ENCODE peak calls at places on chromosomes 4 and X, in nine cellular contexts. One of them, this sample, is unnamed.

GRCh38 chrX:49053223-49054072 is 5.4 kb upstream of the CCDC120 start:
- DNase-seq in WERI-Rb-1: peak; percentile 85
- DNase-seq in cardiac muscle cell: peak; percentile 64
- DNase-seq in astrocyte of the spinal cord: peak; percentile 48
- DNase-seq in tibial nerve: no peak
- DNase-seq in fibroblast of mammary gland: peak; percentile 28
- DNase-seq in fibroblast of pulmonary artery: peak; percentile 57
- DNase-seq in right atrium auricular region: no peak
- DNase-seq in thoracic aorta: no peak
- DNase-seq in this sample: peak; percentile 78

GRCh38 chr4:931194-931959 is 739 bp downstream of the GAK start:
- DNase-seq in cardiac muscle cell: peak; percentile 20
- DNase-seq in astrocyte of the spinal cord: no peak
- DNase-seq in fibroblast of mammary gland: peak; percentile 74
- DNase-seq in fibroblast of pulmonary artery: peak; percentile 28
- DNase-seq in tibial nerve: no peak
- DNase-seq in thoracic aorta: no peak
- DNase-seq in WERI-Rb-1: no peak
- DNase-seq in right atrium auricular region: no peak
- DNase-seq in this sample: no peak

GRCh38 chr4:52358855-52359254 is 300.2 kb downstream of the USP46 start:
- DNase-seq in cardiac muscle cell: peak; percentile 2
- DNase-seq in tibial nerve: no peak
- DNase-seq in fibroblast of mammary gland: no peak
- DNase-seq in WERI-Rb-1: no peak
- DNase-seq in right atrium auricular region: no peak
- DNase-seq in thoracic aorta: no peak
- DNase-seq in astrocyte of the spinal cord: peak; percentile 38
- DNase-seq in fibroblast of pulmonary artery: no peak
- DNase-seq in this sample: no peak

GRCh38 chr4:69881173-69881773 is 21.3 kb upstream of the SULT1E1 start:
- DNase-seq in WERI-Rb-1: peak; percentile 30
- DNase-seq in fibroblast of mammary gland: peak; percentile 74
- DNase-seq in thoracic aorta: no peak
- DNase-seq in astrocyte of the spinal cord: peak; percentile 51
- DNase-seq in tibial nerve: no peak
- DNase-seq in cardiac muscle cell: peak; percentile 77
- DNase-seq in fibroblast of pulmonary artery: peak; percentile 82
- DNase-seq in right atrium auricular region: no peak
- DNase-seq in this sample: no peak

GRCh38 chr4:581181-581580 is 5.1 kb upstream of the TMEM271 start:
- DNase-seq in fibroblast of pulmonary artery: no peak
- DNase-seq in tibial nerve: no peak
- DNase-seq in fibroblast of mammary gland: no peak
- DNase-seq in right atrium auricular region: no peak
- DNase-seq in cardiac muscle cell: no peak
- DNase-seq in WERI-Rb-1: no peak
- DNase-seq in astrocyte of the spinal cord: no peak
- DNase-seq in thoracic aorta: no peak
- DNase-seq in this sample: no peak

GRCh38 chr4:98501383-98501782 is 157.0 kb downstream of the TSPAN5 start:
- DNase-seq in WERI-Rb-1: no peak
- DNase-seq in fibroblast of mammary gland: peak; percentile 64
- DNase-seq in thoracic aorta: no peak
- DNase-seq in fibroblast of pulmonary artery: no peak
- DNase-seq in astrocyte of the spinal cord: no peak
- DNase-seq in right atrium auricular region: no peak
- DNase-seq in cardiac muscle cell: no peak
- DNase-seq in tibial nerve: no peak
- DNase-seq in this sample: no peak

GRCh38 chrX:55759478-55759877 is 41.9 kb downstream of the RRAGB start:
- DNase-seq in tibial nerve: no peak
- DNase-seq in WERI-Rb-1: no peak
- DNase-seq in fibroblast of pulmonary artery: no peak
- DNase-seq in fibroblast of mammary gland: no peak
- DNase-seq in astrocyte of the spinal cord: no peak
- DNase-seq in right atrium auricular region: no peak
- DNase-seq in thoracic aorta: no peak
- DNase-seq in cardiac muscle cell: no peak
- DNase-seq in this sample: no peak

GRCh38 chrX:19860571-19860970 is 26.8 kb downstream of the SH3KBP1 start:
- DNase-seq in tibial nerve: no peak
- DNase-seq in fibroblast of mammary gland: no peak
- DNase-seq in thoracic aorta: no peak
- DNase-seq in fibroblast of pulmonary artery: no peak
- DNase-seq in WERI-Rb-1: no peak
- DNase-seq in astrocyte of the spinal cord: no peak
- DNase-seq in cardiac muscle cell: no peak
- DNase-seq in right atrium auricular region: no peak
- DNase-seq in this sample: no peak

GRCh38 chr4:181858746-181859145 is 384.5 kb upstream of the TENM3 start:
- DNase-seq in thoracic aorta: no peak
- DNase-seq in tibial nerve: no peak
- DNase-seq in right atrium auricular region: no peak
- DNase-seq in cardiac muscle cell: no peak
- DNase-seq in WERI-Rb-1: no peak
- DNase-seq in fibroblast of mammary gland: no peak
- DNase-seq in fibroblast of pulmonary artery: no peak
- DNase-seq in astrocyte of the spinal cord: no peak
- DNase-seq in this sample: no peak

GRCh38 chr4:183522821-183523220 is 18.0 kb downstream of the ING2 start:
- DNase-seq in cardiac muscle cell: no peak
- DNase-seq in fibroblast of pulmonary artery: no peak
- DNase-seq in astrocyte of the spinal cord: no peak
- DNase-seq in thoracic aorta: no peak
- DNase-seq in tibial nerve: no peak
- DNase-seq in WERI-Rb-1: peak; percentile 74
- DNase-seq in fibroblast of mammary gland: no peak
- DNase-seq in right atrium auricular region: no peak
- DNase-seq in this sample: no peak

GRCh38 chrX:48833531-48834138 is 1.8 kb downstream of the PCSK1N start:
- DNase-seq in cardiac muscle cell: no peak
- DNase-seq in WERI-Rb-1: no peak
- DNase-seq in thoracic aorta: no peak
- DNase-seq in tibial nerve: no peak
- DNase-seq in fibroblast of pulmonary artery: no peak
- DNase-seq in fibroblast of mammary gland: no peak
- DNase-seq in astrocyte of the spinal cord: no peak
- DNase-seq in right atrium auricular region: no peak
- DNase-seq in this sample: no peak

GRCh38 chrX:65745992-65746391 is 78.5 kb downstream of the MSN start:
- DNase-seq in fibroblast of mammary gland: no peak
- DNase-seq in thoracic aorta: no peak
- DNase-seq in WERI-Rb-1: no peak
- DNase-seq in tibial nerve: no peak
- DNase-seq in right atrium auricular region: no peak
- DNase-seq in cardiac muscle cell: peak; percentile 22
- DNase-seq in astrocyte of the spinal cord: no peak
- DNase-seq in fibroblast of pulmonary artery: peak; percentile 19
- DNase-seq in this sample: no peak

GRCh38 chrX:116246261-116246660 is 75.7 kb downstream of the AGTR2 start:
- DNase-seq in tibial nerve: no peak
- DNase-seq in cardiac muscle cell: peak; percentile 16
- DNase-seq in fibroblast of mammary gland: peak; percentile 26
- DNase-seq in right atrium auricular region: no peak
- DNase-seq in astrocyte of the spinal cord: peak; percentile 17
- DNase-seq in WERI-Rb-1: no peak
- DNase-seq in fibroblast of pulmonary artery: peak; percentile 35
- DNase-seq in thoracic aorta: no peak
- DNase-seq in this sample: no peak

GRCh38 chr4:146134761-146135160 is 40.8 kb upstream of the LSM6 start:
- DNase-seq in thoracic aorta: no peak
- DNase-seq in tibial nerve: no peak
- DNase-seq in astrocyte of the spinal cord: peak; percentile 56
- DNase-seq in cardiac muscle cell: peak; percentile 5
- DNase-seq in WERI-Rb-1: no peak
- DNase-seq in right atrium auricular region: peak; percentile 72
- DNase-seq in fibroblast of pulmonary artery: peak; percentile 3
- DNase-seq in fibroblast of mammary gland: peak; percentile 23
- DNase-seq in this sample: no peak

GRCh38 chr4:27081675-27082579 is 221.3 kb downstream of the STIM2 start:
- DNase-seq in right atrium auricular region: no peak
- DNase-seq in WERI-Rb-1: no peak
- DNase-seq in fibroblast of pulmonary artery: no peak
- DNase-seq in thoracic aorta: no peak
- DNase-seq in tibial nerve: no peak
- DNase-seq in astrocyte of the spinal cord: no peak
- DNase-seq in cardiac muscle cell: no peak
- DNase-seq in fibroblast of mammary gland: no peak
- DNase-seq in this sample: peak; percentile 27

GRCh38 chr4:166143227-166143626 is 270.2 kb downstream of the TLL1 start:
- DNase-seq in astrocyte of the spinal cord: peak; percentile 42
- DNase-seq in right atrium auricular region: no peak
- DNase-seq in cardiac muscle cell: peak; percentile 13
- DNase-seq in fibroblast of pulmonary artery: peak; percentile 13
- DNase-seq in thoracic aorta: no peak
- DNase-seq in fibroblast of mammary gland: peak; percentile 11
- DNase-seq in tibial nerve: no peak
- DNase-seq in WERI-Rb-1: no peak
- DNase-seq in this sample: no peak

GRCh38 chr4:7266525-7267292 is 74.4 kb downstream of the SORCS2 start:
- DNase-seq in cardiac muscle cell: peak; percentile 78
- DNase-seq in astrocyte of the spinal cord: peak; percentile 77
- DNase-seq in tibial nerve: no peak
- DNase-seq in thoracic aorta: no peak
- DNase-seq in fibroblast of pulmonary artery: peak; percentile 63
- DNase-seq in fibroblast of mammary gland: peak; percentile 92
- DNase-seq in right atrium auricular region: no peak
- DNase-seq in WERI-Rb-1: no peak
- DNase-seq in this sample: no peak

GRCh38 chr4:48025005-48025404 is 8.4 kb downstream of the NIPAL1 start:
- DNase-seq in astrocyte of the spinal cord: peak; percentile 20
- DNase-seq in WERI-Rb-1: no peak
- DNase-seq in fibroblast of pulmonary artery: peak; percentile 58
- DNase-seq in cardiac muscle cell: peak; percentile 39
- DNase-seq in tibial nerve: no peak
- DNase-seq in thoracic aorta: no peak
- DNase-seq in fibroblast of mammary gland: peak; percentile 36
- DNase-seq in right atrium auricular region: no peak
- DNase-seq in this sample: no peak

GRCh38 chr4:116515959-116516358 is 569.4 kb downstream of the TRAM1L1 start:
- DNase-seq in fibroblast of pulmonary artery: no peak
- DNase-seq in astrocyte of the spinal cord: no peak
- DNase-seq in WERI-Rb-1: no peak
- DNase-seq in tibial nerve: no peak
- DNase-seq in right atrium auricular region: no peak
- DNase-seq in cardiac muscle cell: no peak
- DNase-seq in fibroblast of mammary gland: no peak
- DNase-seq in thoracic aorta: no peak
- DNase-seq in this sample: no peak

GRCh38 chrX:153412746-153413720 is 1.8 kb downstream of the ZFP92 start:
- DNase-seq in fibroblast of mammary gland: no peak
- DNase-seq in thoracic aorta: no peak
- DNase-seq in fibroblast of pulmonary artery: no peak
- DNase-seq in astrocyte of the spinal cord: no peak
- DNase-seq in WERI-Rb-1: no peak
- DNase-seq in right atrium auricular region: no peak
- DNase-seq in cardiac muscle cell: no peak
- DNase-seq in tibial nerve: no peak
- DNase-seq in this sample: no peak
- TF ChIP-seq CTCF in fibroblast of mammary gland: no peak
- TF ChIP-seq CTCF in thoracic aorta: no peak
- TF ChIP-seq CTCF in fibroblast of pulmonary artery: no peak
- TF ChIP-seq CTCF in astrocyte of the spinal cord: no peak
- TF ChIP-seq CTCF in WERI-Rb-1: peak; percentile 20
- TF ChIP-seq CTCF in right atrium auricular region: no peak
- TF ChIP-seq CTCF in cardiac muscle cell: no peak
- TF ChIP-seq CTCF in tibial nerve: no peak
- TF ChIP-seq CTCF in this sample: peak; percentile 36

GRCh38 chr4:5979981-5980380 is 38.2 kb downstream of the C4orf50 start:
- DNase-seq in fibroblast of pulmonary artery: peak; percentile 4
- DNase-seq in WERI-Rb-1: peak; percentile 91
- DNase-seq in fibroblast of mammary gland: peak; percentile 14
- DNase-seq in astrocyte of the spinal cord: no peak
- DNase-seq in right atrium auricular region: no peak
- DNase-seq in tibial nerve: no peak
- DNase-seq in cardiac muscle cell: no peak
- DNase-seq in thoracic aorta: no peak
- DNase-seq in this sample: no peak
- TF ChIP-seq CTCF in fibroblast of pulmonary artery: peak; percentile 32
- TF ChIP-seq CTCF in WERI-Rb-1: peak; percentile 99
- TF ChIP-seq CTCF in fibroblast of mammary gland: peak; percentile 39
- TF ChIP-seq CTCF in astrocyte of the spinal cord: peak; percentile 30
- TF ChIP-seq CTCF in right atrium auricular region: peak; percentile 26
- TF ChIP-seq CTCF in tibial nerve: no peak
- TF ChIP-seq CTCF in cardiac muscle cell: peak; percentile 15
- TF ChIP-seq CTCF in thoracic aorta: no peak
- TF ChIP-seq CTCF in this sample: peak; percentile 65

GRCh38 chr4:46323891-46324290 is 66.0 kb downstream of the GABRA2 start:
- DNase-seq in fibroblast of pulmonary artery: no peak
- DNase-seq in tibial nerve: no peak
- DNase-seq in astrocyte of the spinal cord: no peak
- DNase-seq in fibroblast of mammary gland: no peak
- DNase-seq in right atrium auricular region: no peak
- DNase-seq in cardiac muscle cell: no peak
- DNase-seq in WERI-Rb-1: no peak
- DNase-seq in thoracic aorta: no peak
- DNase-seq in this sample: no peak

DNA sequence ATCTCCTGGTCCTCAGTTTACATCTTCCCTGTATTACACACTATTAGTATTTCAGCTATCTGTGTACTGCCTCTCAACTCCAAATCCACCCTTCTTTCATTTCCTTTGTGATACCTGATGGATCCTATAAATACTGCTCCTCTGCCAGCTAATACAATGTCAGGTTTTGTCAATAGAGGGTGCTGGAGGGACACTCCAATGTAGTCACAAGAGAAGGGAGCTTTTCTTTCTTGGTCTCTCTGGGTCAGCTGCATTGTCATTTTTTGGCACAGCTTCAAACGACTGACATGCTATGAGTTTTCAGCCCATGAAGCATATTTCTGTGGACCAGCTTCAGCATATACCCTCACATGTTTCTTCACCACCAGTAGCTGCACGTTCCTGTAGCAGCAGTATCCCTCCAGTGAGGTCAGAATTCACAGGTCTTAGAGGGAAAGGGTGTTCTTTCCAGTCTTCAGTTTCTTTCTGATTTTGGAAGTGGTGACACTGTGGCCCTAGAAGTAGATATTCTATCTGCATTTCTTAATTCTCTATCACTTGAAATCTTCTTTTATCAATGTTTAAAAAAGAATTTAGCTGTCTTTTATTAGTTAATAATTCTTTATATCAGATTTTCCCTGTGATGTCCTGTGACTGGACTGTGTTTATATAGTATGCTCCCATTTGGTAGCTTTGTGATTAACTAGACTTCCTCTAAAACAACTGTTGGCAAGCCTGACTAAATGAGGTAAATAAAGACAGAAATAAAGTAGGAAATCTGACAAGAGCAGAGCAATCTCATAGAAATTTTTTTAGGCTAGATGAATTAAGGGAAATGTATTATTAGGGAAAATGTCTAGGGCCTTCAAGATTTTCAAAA is 60.6 kb downstream of the GABRA2 start:
- DNase-seq in cardiac muscle cell: peak; percentile 77
- DNase-seq in tibial nerve: no peak
- DNase-seq in WERI-Rb-1: peak; percentile 68
- DNase-seq in thoracic aorta: no peak
- DNase-seq in astrocyte of the spinal cord: peak; percentile 30
- DNase-seq in fibroblast of mammary gland: peak; percentile 44
- DNase-seq in right atrium auricular region: no peak
- DNase-seq in fibroblast of pulmonary artery: peak; percentile 82
- DNase-seq in this sample: no peak
- TF ChIP-seq CTCF in cardiac muscle cell: peak; percentile 71
- TF ChIP-seq CTCF in tibial nerve: no peak
- TF ChIP-seq CTCF in WERI-Rb-1: peak; percentile 74
- TF ChIP-seq CTCF in thoracic aorta: no peak
- TF ChIP-seq CTCF in astrocyte of the spinal cord: peak; percentile 42
- TF ChIP-seq CTCF in fibroblast of mammary gland: peak; percentile 51
- TF ChIP-seq CTCF in right atrium auricular region: peak; percentile 40
- TF ChIP-seq CTCF in fibroblast of pulmonary artery: peak; percentile 86
- TF ChIP-seq CTCF in this sample: peak; percentile 71

GRCh38 chr4:172232966-172233365 is 419.8 kb downstream of the GALNTL6 start:
- DNase-seq in fibroblast of pulmonary artery: no peak
- DNase-seq in WERI-Rb-1: no peak
- DNase-seq in astrocyte of the spinal cord: no peak
- DNase-seq in thoracic aorta: no peak
- DNase-seq in fibroblast of mammary gland: no peak
- DNase-seq in right atrium auricular region: no peak
- DNase-seq in tibial nerve: no peak
- DNase-seq in cardiac muscle cell: no peak
- DNase-seq in this sample: no peak
- TF ChIP-seq CTCF in fibroblast of pulmonary artery: no peak
- TF ChIP-seq CTCF in WERI-Rb-1: peak; percentile 18
- TF ChIP-seq CTCF in astrocyte of the spinal cord: no peak
- TF ChIP-seq CTCF in thoracic aorta: no peak
- TF ChIP-seq CTCF in fibroblast of mammary gland: no peak
- TF ChIP-seq CTCF in right atrium auricular region: no peak
- TF ChIP-seq CTCF in tibial nerve: no peak
- TF ChIP-seq CTCF in cardiac muscle cell: no peak
- TF ChIP-seq CTCF in this sample: no peak